ENCODE peak calls at places on chromosomes 4 and X, in four cellular contexts. X is A549, M is K562, J is GM12878. C is an unnamed sample.

GRCh38 chr4:105624530-105624929 is 72.1 kb downstream of the ARHGEF38 start:
- DNase-seq in X (no peak), M (no peak), J (no peak), C (peak)

GRCh38 chrX:129678176-129678880 is 23.6 kb upstream of the APLN start:
- DNase-seq in X (peak), M (no peak), J (no peak), C (no peak)

GRCh38 chr4:138390286-138390685 is 148.1 kb upstream of the SLC7A11 start:
- DNase-seq in X (peak), M (peak), J (no peak), C (peak)

GRCh38 chr4:119209077-119209476 is 3.4 kb upstream of the USP53 start:
- DNase-seq in X (peak), M (peak), J (no peak), C (peak)

GRCh38 chr4:66178901-66179300 is 508.6 kb upstream of the EPHA5 start:
- DNase-seq in X (peak), M (no peak), J (no peak), C (no peak)

GRCh38 chr4:71229477-71230257 is 109.2 kb upstream of the SLC4A4 start:
- DNase-seq in X (peak), M (peak), J (no peak), C (peak)

GRCh38 chr4:123661080-123661737 is 264.6 kb downstream of the SPRY1 start:
- DNase-seq in X (no peak), M (no peak), J (no peak), C (peak)

GRCh38 chr4:84286048-84286447 is 213.0 kb downstream of the NKX6-1 start:
- DNase-seq in X (no peak), M (no peak), J (no peak), C (no peak)

GRCh38 chr4:3302164-3302785 is 9.5 kb downstream of the RGS12 start:
- DNase-seq in X (no peak), M (no peak), J (peak), C (no peak)

GRCh38 chr4:41216294-41217019 is 2.1 kb upstream of the APBB2 start:
- DNase-seq in X (peak), M (peak), J (peak), C (peak)

GRCh38 chr4:146243141-146243882 is 29.0 kb downstream of the REELD1 start:
- DNase-seq in X (peak), M (peak), J (peak), C (peak)

GRCh38 chr4:66920514-66920913 is 624.8 kb downstream of the CENPC start:
- DNase-seq in X (no peak), M (no peak), J (no peak), C (no peak)

GRCh38 chrX:150587585-150588503 is 19.4 kb downstream of the MTM1 start:
- DNase-seq in X (peak), M (peak), J (no peak), C (no peak)

GRCh38 chr4:158535130-158535614 is 13.5 kb downstream of the RXFP1 start:
- DNase-seq in X (peak), M (peak), J (no peak), C (peak)

GRCh38 chr4:113080050-113080449 is 30.6 kb downstream of the ANK2 start:
- DNase-seq in X (peak), M (no peak), J (no peak), C (peak)

GRCh38 chr4:170089743-170090666 is at the start of gene AADAT:
- DNase-seq in X (peak), M (peak), J (no peak), C (peak)

GRCh38 chr4:1763550-1764080 is 29.5 kb upstream of the FGFR3 start:
- DNase-seq in X (no peak), M (peak), J (no peak), C (peak)

GRCh38 chr4:183797041-183797444 is 108.1 kb upstream of the STOX2 start:
- DNase-seq in X (peak), M (no peak), J (no peak), C (no peak)
- TF ChIP-seq ELK1 in X (no peak), M (no peak), J (no peak), C (no peak)

DNA sequence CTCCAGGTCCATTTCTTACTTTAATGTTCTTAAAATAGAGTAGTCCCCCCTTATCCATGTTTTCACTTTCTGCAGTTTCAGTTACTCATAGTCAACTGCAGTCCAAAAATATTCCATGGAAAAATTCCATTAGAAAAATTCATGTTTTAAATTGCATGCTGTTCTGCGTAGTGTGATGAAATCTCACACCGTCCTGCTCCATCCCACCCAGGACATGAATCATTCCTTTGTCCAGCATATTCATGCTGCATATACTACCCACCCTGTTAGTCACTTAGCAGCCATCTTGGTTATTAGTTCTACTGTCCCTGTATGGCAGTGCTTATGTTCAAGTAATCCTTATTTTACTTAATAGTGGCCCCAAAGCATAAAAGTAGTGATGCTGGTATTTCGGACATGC is 5.4 kb upstream of the PDLIM5 start:
- DNase-seq in X (no peak), M (no peak), J (no peak), C (peak)
- TF ChIP-seq ELK1 in X (no peak), M (no peak), J (no peak), C (no peak)

GRCh38 chr4:112029642-112030235 is 115.5 kb upstream of the FAM241A start:
- DNase-seq in X (no peak), M (no peak), J (no peak), C (no peak)

GRCh38 chr4:112036881-112037280 is 108.4 kb upstream of the FAM241A start:
- DNase-seq in X (no peak), M (no peak), J (no peak), C (no peak)

DNA sequence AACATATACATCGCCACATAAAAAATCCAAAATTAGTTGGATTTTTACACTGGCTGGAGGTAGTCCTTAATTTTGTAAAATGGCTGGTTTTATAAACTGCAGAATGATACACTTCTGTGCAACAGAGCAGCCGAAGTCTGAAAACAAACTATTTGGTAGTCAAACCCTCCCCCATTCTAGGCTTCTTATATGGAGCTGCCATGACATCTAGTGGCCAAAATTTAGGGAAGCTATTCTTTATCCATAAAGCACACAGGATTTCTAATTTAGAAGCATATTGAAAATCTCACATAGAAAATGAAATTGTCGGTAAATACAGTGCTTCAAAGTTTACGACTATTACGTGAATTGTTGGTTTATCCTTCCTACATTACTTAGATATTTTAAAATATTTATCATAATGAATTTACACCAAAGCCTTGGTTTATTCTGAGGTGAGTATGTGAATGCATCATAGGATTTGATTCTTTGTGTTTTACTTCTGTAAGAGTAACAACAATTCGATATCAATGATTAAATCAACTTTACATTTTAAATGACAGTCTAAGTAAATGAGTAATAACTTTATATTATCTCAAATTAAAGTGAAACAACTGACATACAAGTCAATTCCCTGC is 113.4 kb upstream of the FAM241A start:
- DNase-seq in X (peak), M (peak), J (peak), C (peak)
- TF ChIP-seq ELK1 in X (no peak), M (no peak), J (no peak), C (no peak)

DNA sequence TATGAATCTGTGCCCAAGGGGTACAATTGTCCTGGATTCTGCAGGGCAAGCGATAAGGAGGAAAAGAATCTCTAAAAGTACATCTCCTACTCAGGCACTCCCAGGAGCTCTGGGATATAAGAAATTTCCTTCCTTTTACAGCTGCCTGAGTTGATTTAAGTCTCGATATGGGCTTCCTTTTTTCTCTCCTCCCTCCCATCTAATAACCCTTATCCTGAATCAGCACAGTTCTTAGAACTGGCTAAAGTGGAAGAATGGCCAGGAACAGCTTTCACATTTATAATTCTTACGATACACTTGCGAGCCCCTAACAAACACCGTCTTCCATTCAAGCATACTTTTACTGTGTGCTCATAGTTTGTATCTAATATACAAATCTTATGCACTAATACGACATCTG is 21.2 kb downstream of the LRP2BP start:
- DNase-seq in X (no peak), M (no peak), J (no peak), C (no peak)
- TF ChIP-seq ELK1 in X (no peak), M (no peak), J (no peak), C (no peak)

GRCh38 chrX:149248073-149248625 is 257.0 kb downstream of the IDS start:
- DNase-seq in X (no peak), M (no peak), J (no peak), C (no peak)
- TF ChIP-seq ELK1 in X (no peak), M (no peak), J (no peak), C (no peak)

GRCh38 chrX:63658920-63659319 is 126.1 kb downstream of the ARHGEF9 start:
- DNase-seq in X (no peak), M (no peak), J (no peak), C (no peak)
- TF ChIP-seq ELK1 in X (no peak), M (no peak), J (no peak), C (no peak)

GRCh38 chr4:38747629-38748028 is 35.2 kb downstream of the TLR10 start:
- DNase-seq in X (no peak), M (no peak), J (no peak), C (no peak)

GRCh38 chr4:38751341-38752043 is 31.3 kb downstream of the TLR10 start:
- DNase-seq in X (no peak), M (no peak), J (no peak), C (no peak)

GRCh38 chr4:38753021-38753806 is 29.6 kb downstream of the TLR10 start:
- DNase-seq in X (peak), M (peak), J (no peak), C (peak)

GRCh38 chr4:38757945-38758344 is 24.8 kb downstream of the TLR10 start:
- DNase-seq in X (peak), M (peak), J (no peak), C (no peak)

DNA sequence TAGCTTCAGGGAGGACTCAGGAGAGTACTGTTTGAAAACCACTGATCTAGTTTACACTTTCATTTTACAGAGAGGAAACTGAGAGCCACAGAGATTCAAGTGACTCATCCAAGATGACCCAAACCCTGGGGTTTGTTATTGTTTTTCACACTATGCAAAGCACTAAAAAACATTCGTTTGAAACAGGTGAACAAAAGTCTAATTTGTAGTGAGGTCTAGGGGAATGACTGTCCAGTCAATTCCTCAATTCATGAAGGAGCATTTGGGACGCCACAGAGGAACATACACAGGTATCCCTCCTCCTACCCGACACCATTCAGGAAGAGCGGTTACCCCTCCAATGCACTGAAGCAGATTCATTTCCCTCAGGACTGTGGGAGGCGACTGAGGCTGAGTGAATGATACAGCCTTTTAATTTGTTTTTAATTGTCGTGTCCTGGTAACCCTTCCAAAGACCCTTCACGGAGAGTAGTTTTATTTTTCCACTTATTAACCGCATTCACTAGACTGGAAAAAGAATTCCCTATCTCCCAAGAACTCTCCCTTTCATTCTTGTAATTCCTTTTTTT is 30.3 kb downstream of the TLR10 start:
- DNase-seq in X (no peak), M (no peak), J (peak), C (peak)
- TF ChIP-seq ELK1 in X (no peak), M (no peak), J (no peak), C (no peak)

GRCh38 chr4:78566834-78567501 is 15.4 kb downstream of the ANXA3 start:
- DNase-seq in X (no peak), M (peak), J (peak), C (no peak)
- TF ChIP-seq ELK1 in X (no peak), M (no peak), J (no peak), C (no peak)

DNA sequence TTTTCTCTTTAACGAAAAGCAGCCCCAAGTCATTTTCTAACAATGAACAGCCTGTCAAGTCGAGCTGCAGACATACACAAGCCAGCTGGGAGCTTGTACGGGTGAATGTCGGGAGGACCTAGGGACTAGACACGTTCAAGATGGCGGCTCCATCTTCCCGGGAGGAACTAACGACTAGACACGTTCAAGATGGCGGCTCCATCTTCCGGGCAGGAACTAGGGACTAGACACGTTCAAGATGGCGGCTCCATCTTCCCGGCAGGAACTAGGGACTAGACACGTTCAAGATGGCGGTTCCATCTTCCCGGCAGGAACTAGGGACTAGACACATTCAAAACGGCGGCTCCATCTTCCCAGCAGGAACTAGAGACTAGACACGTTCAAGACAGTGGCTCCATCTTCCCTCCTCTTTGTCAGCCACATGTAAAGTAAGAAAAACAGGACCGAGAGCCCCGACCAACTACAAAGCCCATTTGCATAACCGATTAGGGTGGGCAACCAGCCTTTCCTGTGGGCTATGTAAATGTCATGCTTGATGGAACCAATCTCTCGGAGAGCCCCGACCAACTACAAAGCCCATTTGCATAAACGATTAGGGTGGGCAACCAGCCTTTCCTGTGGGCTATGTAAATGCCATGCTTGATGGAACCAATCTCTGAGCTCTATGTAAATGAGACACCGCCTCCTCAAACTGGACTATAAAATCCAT is 175.5 kb downstream of the DHRSX start:
- DNase-seq in X (no peak), M (peak), J (peak), C (peak)
- TF ChIP-seq ELK1 in X (no peak), M (no peak), J (no peak), C (no peak)

GRCh38 chrX:10833299-10834169 is 213.1 kb upstream of the MID1 start:
- DNase-seq in X (peak), M (peak), J (no peak), C (no peak)
- TF ChIP-seq ELK1 in X (no peak), M (no peak), J (no peak), C (no peak)

C was measured in IMR-90.